ENCODE peak calls at places on chromosomes 1 and 21, in five cellular contexts. W is ACHN, D is NCI-H2081, K is ureter, X is 8988T. V is an unnamed sample.

GRCh38 chr21:24188511-24188910 is 1418.8 kb downstream of the MRPL39 start:
- DNase-seq in X (no peak), D (no peak), K (no peak), W (no peak), V (no peak)

GRCh38 chr1:42165511-42166210 is 1.1 kb upstream of the GUCA2A start:
- DNase-seq in D (peak; percentile 95), K (peak; percentile 85), W (peak; percentile 62), X (no peak), V (no peak)

GRCh38 chr1:179447489-179447888 is 81.7 kb downstream of the AXDND1 start:
- DNase-seq in W (peak; percentile 37), K (no peak), D (no peak), X (no peak), V (peak; percentile 15)

GRCh38 chr1:223515416-223515815 is 122.2 kb downstream of the CCDC185 start:
- DNase-seq in W (no peak), K (no peak), D (no peak), X (no peak), V (no peak)

GRCh38 chr21:38804617-38805281 is 980 bp upstream of the ETS2 start:
- DNase-seq in X (peak; percentile 57), W (peak; percentile 71), D (peak; percentile 16), K (peak; percentile 83), V (no peak)

GRCh38 chr1:23423415-23424170 is 955 bp downstream of the TCEA3 start:
- DNase-seq in K (peak; percentile 70), X (no peak), D (no peak), W (no peak), V (no peak)

GRCh38 chr1:170707116-170707515 is 43.2 kb downstream of the PRRX1 start:
- DNase-seq in D (no peak), W (no peak), X (no peak), K (no peak), V (no peak)

GRCh38 chr1:181647314-181648035 is 164.2 kb downstream of the CACNA1E start:
- DNase-seq in K (peak; percentile 62), W (no peak), D (no peak), X (no peak), V (no peak)

GRCh38 chr1:23745515-23745914 is 2.2 kb downstream of the ELOA start:
- DNase-seq in D (peak; percentile 11), X (peak; percentile 33), K (no peak), W (peak; percentile 56), V (no peak)

GRCh38 chr1:65006806-65007205 is 40.5 kb upstream of the JAK1 start:
- DNase-seq in D (no peak), K (no peak), W (no peak), X (no peak), V (no peak)

GRCh38 chr1:35570589-35571137 is 2.5 kb upstream of the TFAP2E start:
- DNase-seq in D (no peak), K (no peak), W (no peak), X (no peak), V (no peak)

GRCh38 chr1:232925421-232926202 is 24.8 kb upstream of the NTPCR start:
- DNase-seq in W (no peak), K (no peak), X (no peak), D (no peak), V (no peak)

GRCh38 chr1:87615917-87616316 is 287.2 kb downstream of the LMO4 start:
- DNase-seq in K (no peak), X (no peak), D (no peak), W (no peak), V (no peak)

GRCh38 chr1:56532359-56532696 is 47.0 kb downstream of the PLPP3 start:
- DNase-seq in D (no peak), K (no peak), X (no peak), W (no peak), V (no peak)

GRCh38 chr1:56715161-56715560 is 70.0 kb downstream of the PRKAA2 start:
- DNase-seq in W (no peak), K (no peak), X (no peak), D (no peak), V (no peak)

V was measured in NCI-H446.